ENCODE peak calls at places on chromosomes 13 and 19, in four cellular contexts. E, C, A and R are unnamed samples.

GRCh38 chr13:52884429-52884828 is 36.0 kb upstream of the PCDH8 start:
- DNase-seq in E (no peak), C (no peak), A (no peak), R (no peak)

GRCh38 chr13:26465514-26465913 is 92.0 kb upstream of the WASF3 start:
- DNase-seq in E (no peak), C (no peak), A (no peak), R (peak)

GRCh38 chr19:13978306-13978705 is 26.0 kb downstream of the DCAF15 start:
- DNase-seq in E (no peak), C (peak), A (peak), R (peak)

GRCh38 chr13:20263393-20264044 is 31.4 kb upstream of the GJB6 start:
- DNase-seq in E (no peak), C (no peak), A (no peak), R (no peak)

GRCh38 chr13:48746816-48747215 is 93.1 kb downstream of the CYSLTR2 start:
- DNase-seq in E (no peak), C (no peak), A (no peak), R (no peak)

GRCh38 chr13:31885994-31886393 is 145.6 kb upstream of the FRY start:
- DNase-seq in E (no peak), C (no peak), A (peak), R (no peak)

GRCh38 chr19:39566064-39566463 is 26.1 kb upstream of the EID2 start:
- DNase-seq in E (no peak), C (no peak), A (peak), R (no peak)

GRCh38 chr13:99144306-99144705 is 56.3 kb upstream of the UBAC2 start:
- DNase-seq in E (peak), C (no peak), A (no peak), R (no peak)

GRCh38 chr19:40684280-40684679 is 6.2 kb downstream of the NUMBL start:
- DNase-seq in E (no peak), C (no peak), A (no peak), R (no peak)

GRCh38 chr19:4310247-4311121 is 6.1 kb downstream of the FSD1 start:
- DNase-seq in E (no peak), C (no peak), A (no peak), R (no peak)

GRCh38 chr13:106117035-106117434 is 418.4 kb downstream of the EFNB2 start:
- DNase-seq in E (no peak), C (no peak), A (no peak), R (no peak)

GRCh38 chr19:18173572-18174294 is at the start of gene IFI30:
- DNase-seq in E (peak), C (no peak), A (peak), R (peak)

GRCh38 chr13:36076211-36076610 is 55.0 kb downstream of the DCLK1 start:
- DNase-seq in E (no peak), C (no peak), A (no peak), R (no peak)

GRCh38 chr13:90997951-90998350 is 349.5 kb upstream of the MIR17HG start:
- DNase-seq in E (no peak), C (no peak), A (no peak), R (no peak)

GRCh38 chr19:17997969-17998826 is 9.8 kb upstream of the ARRDC2 start:
- DNase-seq in E (no peak), C (no peak), A (no peak), R (no peak)

GRCh38 chr19:14410054-14410774 is 8.9 kb downstream of the DDX39A start:
- DNase-seq in E (no peak), C (no peak), A (no peak), R (no peak)

GRCh38 chr13:44274838-44275237 is 98.8 kb upstream of the SERP2 start:
- DNase-seq in E (no peak), C (no peak), A (peak), R (no peak)

GRCh38 chr19:41373993-41374392 is 2.3 kb upstream of the TMEM91 start:
- DNase-seq in E (no peak), C (no peak), A (no peak), R (peak)

GRCh38 chr19:55542292-55542855 is 3.0 kb downstream of the SBK3 start:
- DNase-seq in E (no peak), C (no peak), A (no peak), R (no peak)

GRCh38 chr13:110322126-110322827 is 15.2 kb downstream of the COL4A2 start:
- DNase-seq in E (no peak), C (no peak), A (no peak), R (peak)

GRCh38 chr19:45162464-45163143 is 1.8 kb upstream of the NKPD1 start:
- DNase-seq in E (no peak), C (no peak), A (no peak), R (peak)

GRCh38 chr19:16888629-16889371 is at the start of gene F2RL3:
- DNase-seq in E (peak), C (no peak), A (peak), R (peak)

GRCh38 chr19:11091343-11092153 is 2.3 kb downstream of the LDLR start:
- DNase-seq in E (no peak), C (no peak), A (no peak), R (peak)

GRCh38 chr19:41945135-41945766 is 13.9 kb downstream of the RABAC1 start:
- DNase-seq in E (peak), C (no peak), A (no peak), R (no peak)

GRCh38 chr13:72728290-72728605 is 525 bp downstream of the BORA start:
- DNase-seq in E (no peak), C (no peak), A (no peak), R (no peak)

GRCh38 chr13:105952233-105952767 is 583.2 kb downstream of the EFNB2 start:
- DNase-seq in E (peak), C (no peak), A (no peak), R (no peak)

GRCh38 chr13:36385471-36385870 is 39.3 kb upstream of the SPART start:
- DNase-seq in E (no peak), C (no peak), A (no peak), R (no peak)

GRCh38 chr13:114339779-114340534 is 25.7 kb downstream of the CHAMP1 start:
- DNase-seq in E (no peak), C (no peak), A (no peak), R (no peak)

GRCh38 chr19:28313633-28314032 is 899.3 kb downstream of the UQCRFS1 start:
- DNase-seq in E (no peak), C (no peak), A (no peak), R (no peak)

GRCh38 chr19:5128251-5128931 is 159.5 kb downstream of the KDM4B start:
- DNase-seq in E (no peak), C (no peak), A (peak), R (no peak)